ENCODE peak calls at places on chromosomes 7 and 10, in eight cellular contexts. Z is transverse colon, K is H1, G is tibial nerve, T is NB4, L is esophagus squamous epithelium, F is suprapubic skin, I is K562. A is an unnamed sample.

GRCh38 chr10:24153016-24153415 is 55.9 kb upstream of the KIAA1217 start:
- DNase-seq in Z (no peak), K (no peak), G (no peak), T (no peak), L (no peak), F (no peak), I (no peak), A (no peak)

GRCh38 chr10:97683556-97684357 is 3.3 kb downstream of the AVPI1 start:
- DNase-seq in Z (peak; percentile 68), K (no peak), G (no peak), T (peak; percentile 58), L (no peak), F (no peak), I (no peak), A (peak; percentile 47)

GRCh38 chr7:159105066-159105780 is 39.4 kb downstream of the VIPR2 start:
- DNase-seq in Z (peak; percentile 4), K (no peak), G (no peak), T (no peak), L (no peak), F (peak; percentile 53), I (no peak), A (no peak)

GRCh38 chr10:116408716-116409115 is 18.9 kb upstream of the PNLIPRP3 start:
- DNase-seq in Z (no peak), K (no peak), G (no peak), T (no peak), L (no peak), F (no peak), I (no peak), A (no peak)

GRCh38 chr7:90222811-90223725 is 11.5 kb downstream of the STEAP2 start:
- DNase-seq in Z (no peak), K (no peak), G (no peak), T (no peak), L (no peak), F (no peak), I (no peak), A (no peak)

GRCh38 chr10:93435621-93436385 is 46.3 kb downstream of the MYOF start:
- DNase-seq in Z (no peak), K (no peak), G (no peak), T (peak; percentile 95), L (no peak), F (peak; percentile 36), I (no peak), A (no peak)

GRCh38 chr10:132926070-132926469 is 16.3 kb downstream of the CFAP46 start:
- DNase-seq in Z (no peak), K (no peak), G (no peak), T (no peak), L (no peak), F (no peak), I (no peak), A (no peak)

GRCh38 chr7:121214652-121215051 is 114.1 kb upstream of the WNT16 start:
- DNase-seq in Z (no peak), K (no peak), G (no peak), T (no peak), L (no peak), F (no peak), I (no peak), A (no peak)

GRCh38 chr7:22361795-22362194 is 4.8 kb upstream of the RAPGEF5 start:
- DNase-seq in Z (peak; percentile 63), K (no peak), G (no peak), T (no peak), L (no peak), F (no peak), I (no peak), A (no peak)

GRCh38 chr10:25506821-25507335 is 332.1 kb downstream of the GPR158 start:
- DNase-seq in Z (no peak), K (no peak), G (no peak), T (no peak), L (no peak), F (no peak), I (no peak), A (no peak)

GRCh38 chr7:106372121-106372520 is 87.3 kb upstream of the NAMPT start:
- DNase-seq in Z (no peak), K (no peak), G (no peak), T (no peak), L (no peak), F (no peak), I (no peak), A (no peak)

GRCh38 chr10:130938051-130938450 is 373.5 kb downstream of the TCERG1L start:
- DNase-seq in Z (no peak), K (no peak), G (no peak), T (no peak), L (no peak), F (no peak), I (no peak), A (no peak)

GRCh38 chr7:119918185-119918584 is 354.8 kb upstream of the KCND2 start:
- DNase-seq in Z (no peak), K (no peak), G (no peak), T (no peak), L (no peak), F (no peak), I (no peak), A (no peak)

GRCh38 chr10:97800474-97800873 is 28.7 kb upstream of the SFRP5 start:
- DNase-seq in Z (no peak), K (no peak), G (no peak), T (no peak), L (no peak), F (no peak), I (no peak), A (no peak)

GRCh38 chr7:16914771-16915170 is 33.0 kb upstream of the AGR3 start:
- DNase-seq in Z (peak; percentile 27), K (no peak), G (no peak), T (no peak), L (no peak), F (no peak), I (no peak), A (no peak)

GRCh38 chr7:156459582-156459981 is 181.0 kb upstream of the RNF32 start:
- DNase-seq in Z (no peak), K (no peak), G (no peak), T (no peak), L (no peak), F (no peak), I (no peak), A (no peak)

GRCh38 chr7:32937344-32938174 is 19.7 kb upstream of the FKBP9 start:
- DNase-seq in Z (peak; percentile 16), K (no peak), G (no peak), T (peak; percentile 32), L (no peak), F (peak; percentile 66), I (peak; percentile 29), A (peak; percentile 51)

GRCh38 chr10:23439920-23440875 is 1.3 kb downstream of the OTUD1 start:
- DNase-seq in Z (peak; percentile 35), K (no peak), G (no peak), T (peak; percentile 8), L (no peak), F (peak; percentile 66), I (no peak), A (no peak)

GRCh38 chr10:30701471-30702173 is 72.1 kb upstream of the LYZL2 start:
- DNase-seq in Z (peak; percentile 69), K (no peak), G (no peak), T (peak; percentile 80), L (peak; percentile 10), F (no peak), I (no peak), A (peak; percentile 26)

GRCh38 chr10:30702860-30703259 is 73.3 kb upstream of the LYZL2 start:
- DNase-seq in Z (no peak), K (no peak), G (no peak), T (no peak), L (no peak), F (no peak), I (no peak), A (no peak)

GRCh38 chr10:30705086-30705624 is 75.6 kb upstream of the LYZL2 start:
- DNase-seq in Z (peak; percentile 25), K (no peak), G (no peak), T (peak; percentile 26), L (no peak), F (no peak), I (no peak), A (no peak)

GRCh38 chr10:30705625-30706149 is 76.1 kb upstream of the LYZL2 start:
- DNase-seq in Z (no peak), K (no peak), G (no peak), T (peak; percentile 11), L (no peak), F (no peak), I (no peak), A (no peak)

DNA sequence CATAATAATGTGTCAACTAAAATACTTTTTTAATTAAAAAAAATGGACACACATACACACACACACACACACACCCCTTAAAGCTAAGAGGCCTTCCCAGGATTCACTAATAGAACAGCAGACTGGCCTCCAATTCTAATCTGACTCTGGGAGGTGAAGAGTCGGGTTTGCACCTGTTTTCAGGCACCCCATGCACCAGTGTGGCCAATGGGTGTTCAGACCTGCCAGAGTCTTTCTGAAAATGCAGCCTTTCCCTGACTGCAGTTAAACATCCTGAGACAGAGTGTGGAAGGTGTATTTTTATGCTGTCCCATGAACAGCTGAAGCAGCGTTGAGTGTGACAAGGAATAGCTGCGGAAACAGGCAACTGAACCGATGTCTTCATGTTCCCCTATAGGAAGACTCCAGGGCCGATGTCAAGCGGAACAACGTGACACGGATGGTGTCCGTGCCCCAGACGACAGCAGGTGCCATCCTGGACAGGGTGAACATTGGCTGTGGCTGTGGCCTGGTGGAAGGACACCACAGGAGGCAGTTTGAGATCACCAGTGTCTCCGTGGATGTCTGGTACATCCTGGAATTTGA is 74.6 kb upstream of the LYZL2 start:
- DNase-seq in Z (no peak), K (no peak), G (no peak), T (no peak), L (no peak), F (no peak), I (no peak), A (no peak)
- TF ChIP-seq POLR2A in Z (no peak), K (no peak), G (no peak), T (no peak), L (no peak), F (no peak), I (no peak), A (no peak)

GRCh38 chr7:81260152-81260551 is 341.3 kb upstream of the SEMA3C start:
- DNase-seq in Z (no peak), K (no peak), G (no peak), T (no peak), L (no peak), F (no peak), I (no peak), A (no peak)
- TF ChIP-seq POLR2A in Z (no peak), K (no peak), G (no peak), T (no peak), L (no peak), F (no peak), I (no peak), A (no peak)

DNA sequence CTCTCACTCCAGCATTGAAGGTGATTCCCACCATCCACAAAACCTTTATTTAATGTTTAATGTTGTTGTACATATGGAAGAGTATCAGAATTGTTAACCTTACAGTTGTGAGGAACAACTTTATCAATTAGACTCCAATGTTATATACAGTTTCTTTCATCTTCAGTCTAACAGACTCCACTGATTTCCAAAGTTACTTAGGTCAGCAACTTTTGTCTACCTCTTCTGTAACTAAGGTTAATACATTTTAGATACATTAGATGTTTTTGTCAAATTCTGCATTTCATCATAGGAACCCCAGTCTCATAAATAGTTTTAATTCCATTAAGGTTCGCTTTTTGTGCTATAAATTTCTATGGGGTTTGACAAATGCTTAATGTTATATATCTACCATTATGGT is 223.9 kb upstream of the POM121L12 start:
- DNase-seq in Z (no peak), K (no peak), G (no peak), T (no peak), L (no peak), F (no peak), I (no peak), A (no peak)
- TF ChIP-seq POLR2A in Z (no peak), K (no peak), G (no peak), T (no peak), L (no peak), F (no peak), I (no peak), A (no peak)

GRCh38 chr10:79070611-79071534 is 2.1 kb downstream of the ZMIZ1 start:
- DNase-seq in Z (peak; percentile 94), K (no peak), G (peak; percentile 93), T (peak; percentile 74), L (peak; percentile 53), F (peak; percentile 97), I (no peak), A (peak; percentile 85)
- TF ChIP-seq POLR2A in Z (peak; percentile 87), K (no peak), G (peak; percentile 21), T (no peak), L (peak; percentile 60), F (peak; percentile 44), I (no peak), A (peak; percentile 20)

A was measured in H54.